ENCODE peak calls at places on chromosomes 11 and 22, in four cellular contexts. One of them, this sample, is unnamed.
A peak's percentile ranks its signal among the peaks of the same experiment; 100 is the strongest.

GRCh38 chr11:1402776-1403620 is 13.3 kb downstream of the BRSK2 start:
- DNase-seq in fibroblast of lung: no peak
- DNase-seq in K562: no peak
- DNase-seq in MM.1S: no peak
- DNase-seq in this sample: no peak

GRCh38 chr11:33248416-33248957 is 8.7 kb upstream of the HIPK3 start:
- DNase-seq in fibroblast of lung: peak; percentile 23
- DNase-seq in K562: no peak
- DNase-seq in MM.1S: no peak
- DNase-seq in this sample: peak; percentile 82

GRCh38 chr11:10902301-10902700 is 44.4 kb upstream of the ZBED5 start:
- DNase-seq in fibroblast of lung: peak; percentile 76
- DNase-seq in K562: no peak
- DNase-seq in MM.1S: no peak
- DNase-seq in this sample: no peak

GRCh38 chr22:26549902-26550497 is 37.7 kb upstream of the TFIP11 start:
- DNase-seq in fibroblast of lung: no peak
- DNase-seq in K562: no peak
- DNase-seq in MM.1S: no peak
- DNase-seq in this sample: no peak

GRCh38 chr11:114774599-114775365 is 96.5 kb downstream of the NXPE2 start:
- DNase-seq in fibroblast of lung: peak; percentile 38
- DNase-seq in K562: peak; percentile 72
- DNase-seq in MM.1S: no peak
- DNase-seq in this sample: peak; percentile 52

GRCh38 chr11:85752890-85753581 is 57.9 kb downstream of the SYTL2 start:
- DNase-seq in fibroblast of lung: no peak
- DNase-seq in K562: no peak
- DNase-seq in MM.1S: no peak
- DNase-seq in this sample: no peak

GRCh38 chr11:133508448-133508847 is 23.9 kb downstream of the OPCML start:
- DNase-seq in fibroblast of lung: no peak
- DNase-seq in K562: no peak
- DNase-seq in MM.1S: no peak
- DNase-seq in this sample: no peak

GRCh38 chr11:11789735-11790369 is 51.9 kb upstream of the USP47 start:
- DNase-seq in fibroblast of lung: peak; percentile 39
- DNase-seq in K562: peak; percentile 43
- DNase-seq in MM.1S: no peak
- DNase-seq in this sample: peak; percentile 51

GRCh38 chr22:49765951-49766350 is 61.7 kb downstream of the BRD1 start:
- DNase-seq in fibroblast of lung: no peak
- DNase-seq in K562: no peak
- DNase-seq in MM.1S: no peak
- DNase-seq in this sample: no peak

GRCh38 chr11:20821046-20821445 is 151.7 kb downstream of the NELL1 start:
- DNase-seq in fibroblast of lung: no peak
- DNase-seq in K562: no peak
- DNase-seq in MM.1S: no peak
- DNase-seq in this sample: no peak

GRCh38 chr22:29023172-29023796 is 38.3 kb downstream of the C22orf31 start:
- DNase-seq in fibroblast of lung: no peak
- DNase-seq in K562: no peak
- DNase-seq in MM.1S: no peak
- DNase-seq in this sample: no peak

GRCh38 chr22:31676700-31677099 is 14.7 kb upstream of the PISD start:
- DNase-seq in fibroblast of lung: peak; percentile 90
- DNase-seq in K562: no peak
- DNase-seq in MM.1S: peak; percentile 75
- DNase-seq in this sample: peak; percentile 94

GRCh38 chr11:118010738-118011461 is 24.7 kb downstream of the IL10RA start:
- DNase-seq in fibroblast of lung: no peak
- DNase-seq in K562: peak; percentile 55
- DNase-seq in MM.1S: peak; percentile 72
- DNase-seq in this sample: no peak

GRCh38 chr22:38291201-38291777 is 18.5 kb upstream of the TMEM184B start:
- DNase-seq in fibroblast of lung: no peak
- DNase-seq in K562: no peak
- DNase-seq in MM.1S: no peak
- DNase-seq in this sample: no peak

GRCh38 chr22:21443057-21443734 is 24.0 kb upstream of the TMEM191C start:
- DNase-seq in fibroblast of lung: no peak
- DNase-seq in K562: no peak
- DNase-seq in MM.1S: no peak
- DNase-seq in this sample: no peak

GRCh38 chr11:112967082-112967481 is 5.9 kb downstream of the NCAM1 start:
- DNase-seq in fibroblast of lung: no peak
- DNase-seq in K562: no peak
- DNase-seq in MM.1S: no peak
- DNase-seq in this sample: no peak

GRCh38 chr22:34951212-34951611 is 114.7 kb upstream of the ISX start:
- DNase-seq in fibroblast of lung: no peak
- DNase-seq in K562: no peak
- DNase-seq in MM.1S: no peak
- DNase-seq in this sample: no peak

GRCh38 chr22:31126869-31127175 is 4.1 kb downstream of the INPP5J start:
- DNase-seq in fibroblast of lung: no peak
- DNase-seq in K562: no peak
- DNase-seq in MM.1S: no peak
- DNase-seq in this sample: no peak

GRCh38 chr11:69912911-69913451 is 93.8 kb upstream of the FGF3 start:
- DNase-seq in fibroblast of lung: peak; percentile 20
- DNase-seq in K562: no peak
- DNase-seq in MM.1S: peak; percentile 23
- DNase-seq in this sample: peak; percentile 47

GRCh38 chr11:29159552-29160465 is 857.0 kb downstream of the KCNA4 start:
- DNase-seq in fibroblast of lung: peak; percentile 64
- DNase-seq in K562: peak; percentile 12
- DNase-seq in MM.1S: peak; percentile 60
- DNase-seq in this sample: peak; percentile 86

GRCh38 chr22:24583221-24583971 is 9.5 kb downstream of the LRRC75B start:
- DNase-seq in fibroblast of lung: peak; percentile 21
- DNase-seq in K562: no peak
- DNase-seq in MM.1S: no peak
- DNase-seq in this sample: peak; percentile 28

GRCh38 chr11:70583781-70584218 is 185.5 kb downstream of the CTTN start:
- DNase-seq in fibroblast of lung: no peak
- DNase-seq in K562: no peak
- DNase-seq in MM.1S: no peak
- DNase-seq in this sample: no peak

GRCh38 chr22:30089655-30089974 is 9.4 kb downstream of the HORMAD2 start:
- DNase-seq in fibroblast of lung: no peak
- DNase-seq in K562: no peak
- DNase-seq in MM.1S: no peak
- DNase-seq in this sample: peak; percentile 19
- H2AFZ ChIP-seq in fibroblast of lung: peak overlapping the region; percentile 18
- H2AFZ ChIP-seq in K562: no peak overlapping the region
- H2AFZ ChIP-seq in MM.1S: no peak overlapping the region
- H2AFZ ChIP-seq in this sample: peak overlapping the region; percentile 79

GRCh38 chr11:59182457-59183151 is 10.7 kb downstream of the DTX4 start:
- DNase-seq in fibroblast of lung: no peak
- DNase-seq in K562: peak; percentile 16
- DNase-seq in MM.1S: no peak
- DNase-seq in this sample: no peak
- H3K27ac ChIP-seq in fibroblast of lung: no peak overlapping the region
- H3K27ac ChIP-seq in K562: no peak overlapping the region
- H3K27ac ChIP-seq in MM.1S: no peak overlapping the region
- H3K27ac ChIP-seq in this sample: no peak overlapping the region

GRCh38 chr11:119594639-119595249 is 134.3 kb downstream of the NECTIN1 start:
- DNase-seq in fibroblast of lung: peak; percentile 85
- DNase-seq in K562: peak; percentile 84
- DNase-seq in MM.1S: no peak
- DNase-seq in this sample: peak; percentile 64
- H2AFZ ChIP-seq in fibroblast of lung: no peak overlapping the region
- H2AFZ ChIP-seq in K562: peak overlapping the region; percentile 48
- H2AFZ ChIP-seq in MM.1S: no peak overlapping the region
- H2AFZ ChIP-seq in this sample: no peak overlapping the region

GRCh38 chr11:45902452-45903380 is 4.4 kb downstream of the FREY1 start:
- DNase-seq in fibroblast of lung: no peak
- DNase-seq in K562: no peak
- DNase-seq in MM.1S: no peak
- DNase-seq in this sample: no peak
- H3K27ac ChIP-seq in fibroblast of lung: no peak overlapping the region
- H3K27ac ChIP-seq in K562: no peak overlapping the region
- H3K27ac ChIP-seq in MM.1S: no peak overlapping the region
- H3K27ac ChIP-seq in this sample: no peak overlapping the region

DNA sequence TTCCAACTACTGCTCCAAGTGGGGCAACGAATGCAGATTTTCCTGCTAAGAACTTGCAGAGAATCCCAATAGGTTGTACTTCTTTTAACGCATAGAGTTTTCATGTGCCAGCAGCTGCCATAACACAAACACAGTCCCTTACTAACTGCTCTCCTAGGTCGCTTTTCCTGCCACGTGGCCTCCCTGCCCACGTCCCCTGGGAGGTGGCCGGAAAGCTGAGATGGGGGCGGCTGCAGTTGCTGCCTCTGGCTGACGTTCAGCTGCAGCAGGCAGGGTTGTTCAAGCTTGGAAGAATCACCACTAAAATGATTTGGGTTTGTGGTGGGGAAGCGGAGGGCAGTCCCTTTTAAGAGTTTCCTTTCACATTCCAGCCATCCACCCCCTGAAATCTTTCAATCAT is 39.3 kb downstream of the ZNF202 start:
- DNase-seq in fibroblast of lung: no peak
- DNase-seq in K562: peak; percentile 5
- DNase-seq in MM.1S: no peak
- DNase-seq in this sample: no peak
- H2AFZ ChIP-seq in fibroblast of lung: no peak overlapping the region
- H2AFZ ChIP-seq in K562: no peak overlapping the region
- H2AFZ ChIP-seq in MM.1S: no peak overlapping the region
- H2AFZ ChIP-seq in this sample: no peak overlapping the region